ENCODE peak calls at places on chromosomes 4 and X, in seven cellular contexts. One of them, this sample, is unnamed.

GRCh38 chr4:106694232-106694631 is 325.7 kb upstream of the GIMD1 start:
- DNase-seq in GM23338: no peak
- DNase-seq in body of pancreas: no peak
- DNase-seq in BE2C: no peak
- DNase-seq in hepatocyte: no peak
- DNase-seq in transverse colon: no peak
- DNase-seq in left lung: no peak
- DNase-seq in this sample: no peak

GRCh38 chr4:5036239-5036638 is 15.0 kb upstream of the STK32B start:
- DNase-seq in GM23338: no peak
- DNase-seq in body of pancreas: no peak
- DNase-seq in BE2C: no peak
- DNase-seq in hepatocyte: peak; percentile 18
- DNase-seq in transverse colon: no peak
- DNase-seq in left lung: no peak
- DNase-seq in this sample: no peak

GRCh38 chrX:119753639-119754257 is 4.6 kb upstream of the SOWAHD start:
- DNase-seq in GM23338: peak; percentile 76
- DNase-seq in body of pancreas: no peak
- DNase-seq in BE2C: peak; percentile 42
- DNase-seq in hepatocyte: peak; percentile 34
- DNase-seq in transverse colon: peak; percentile 32
- DNase-seq in left lung: peak; percentile 15
- DNase-seq in this sample: no peak

GRCh38 chr4:137390141-137390540 is 142.2 kb downstream of the PCDH18 start:
- DNase-seq in GM23338: no peak
- DNase-seq in body of pancreas: no peak
- DNase-seq in BE2C: no peak
- DNase-seq in hepatocyte: no peak
- DNase-seq in transverse colon: no peak
- DNase-seq in left lung: no peak
- DNase-seq in this sample: no peak

GRCh38 chr4:183297675-183298074 is 22.4 kb downstream of the CLDN22 start:
- DNase-seq in GM23338: no peak
- DNase-seq in body of pancreas: no peak
- DNase-seq in BE2C: no peak
- DNase-seq in hepatocyte: no peak
- DNase-seq in transverse colon: no peak
- DNase-seq in left lung: no peak
- DNase-seq in this sample: no peak

GRCh38 chrX:51496501-51497291 is at the start of gene NUDT11:
- DNase-seq in GM23338: peak; percentile 79
- DNase-seq in body of pancreas: peak; percentile 54
- DNase-seq in BE2C: peak; percentile 87
- DNase-seq in hepatocyte: peak; percentile 82
- DNase-seq in transverse colon: peak; percentile 46
- DNase-seq in left lung: peak; percentile 55
- DNase-seq in this sample: peak; percentile 75

GRCh38 chr4:31291238-31291637 is 571.1 kb downstream of the PCDH7 start:
- DNase-seq in GM23338: peak; percentile 57
- DNase-seq in body of pancreas: no peak
- DNase-seq in BE2C: no peak
- DNase-seq in hepatocyte: no peak
- DNase-seq in transverse colon: no peak
- DNase-seq in left lung: no peak
- DNase-seq in this sample: no peak

GRCh38 chrX:108582151-108582550 is 142.5 kb downstream of the COL4A5 start:
- DNase-seq in GM23338: no peak
- DNase-seq in body of pancreas: no peak
- DNase-seq in BE2C: no peak
- DNase-seq in hepatocyte: no peak
- DNase-seq in transverse colon: no peak
- DNase-seq in left lung: no peak
- DNase-seq in this sample: no peak

GRCh38 chrX:123860983-123861382 is 1.1 kb downstream of the XIAP start:
- DNase-seq in GM23338: no peak
- DNase-seq in body of pancreas: peak; percentile 15
- DNase-seq in BE2C: peak; percentile 12
- DNase-seq in hepatocyte: peak; percentile 32
- DNase-seq in transverse colon: no peak
- DNase-seq in left lung: no peak
- DNase-seq in this sample: no peak

GRCh38 chr4:77178560-77178959 is 21.6 kb downstream of the CCNG2 start:
- DNase-seq in GM23338: peak; percentile 22
- DNase-seq in body of pancreas: no peak
- DNase-seq in BE2C: no peak
- DNase-seq in hepatocyte: no peak
- DNase-seq in transverse colon: no peak
- DNase-seq in left lung: no peak
- DNase-seq in this sample: no peak
- H3K27me3 ChIP-seq in GM23338: peaks cover 40% of the 10 kb centered on the region
- H3K27me3 ChIP-seq in body of pancreas: no peaks in the 10 kb centered on the region
- H3K27me3 ChIP-seq in BE2C: peaks cover 15% of the 10 kb centered on the region
- H3K27me3 ChIP-seq in hepatocyte: no peaks in the 10 kb centered on the region
- H3K27me3 ChIP-seq in transverse colon: no peaks in the 10 kb centered on the region
- H3K27me3 ChIP-seq in left lung: no peaks in the 10 kb centered on the region
- H3K27me3 ChIP-seq in this sample: no peaks in the 10 kb centered on the region

DNA sequence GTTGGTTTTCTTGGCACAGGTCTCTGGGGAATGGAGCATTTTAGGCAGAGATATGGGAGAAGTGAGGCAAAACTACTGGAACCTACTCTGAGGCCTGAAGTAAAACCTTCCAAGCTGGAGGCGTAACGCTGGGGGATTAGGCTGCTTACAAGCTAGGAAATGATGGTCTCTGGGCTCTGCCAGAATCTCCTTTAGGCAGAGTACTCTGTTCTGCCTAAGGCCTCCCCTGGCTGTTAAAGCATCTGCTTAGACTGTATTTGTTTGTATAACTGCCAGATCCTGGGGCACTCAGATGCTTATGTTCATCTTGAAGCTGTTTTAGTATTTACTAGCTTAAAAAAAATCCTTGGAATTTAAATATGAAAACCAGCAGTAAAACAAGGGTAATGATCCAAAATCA is 822.2 kb downstream of the RPA4 start:
- DNase-seq in GM23338: no peak
- DNase-seq in body of pancreas: no peak
- DNase-seq in BE2C: no peak
- DNase-seq in hepatocyte: peak; percentile 13
- DNase-seq in transverse colon: no peak
- DNase-seq in left lung: no peak
- DNase-seq in this sample: no peak
- H3K4me1 ChIP-seq in GM23338: peaks cover 3% of the 10 kb centered on the region
- H3K4me1 ChIP-seq in body of pancreas: no peaks in the 10 kb centered on the region
- H3K4me1 ChIP-seq in BE2C: no peaks in the 10 kb centered on the region
- H3K4me1 ChIP-seq in hepatocyte: no peaks in the 10 kb centered on the region
- H3K4me1 ChIP-seq in transverse colon: no peaks in the 10 kb centered on the region
- H3K4me1 ChIP-seq in left lung: no peaks in the 10 kb centered on the region
- H3K4me1 ChIP-seq in this sample: no peaks in the 10 kb centered on the region

GRCh38 chrX:69073721-69074120 is 91.5 kb downstream of the PJA1 start:
- DNase-seq in GM23338: no peak
- DNase-seq in body of pancreas: no peak
- DNase-seq in BE2C: no peak
- DNase-seq in hepatocyte: no peak
- DNase-seq in transverse colon: no peak
- DNase-seq in left lung: no peak
- DNase-seq in this sample: no peak
- H3K27me3 ChIP-seq in GM23338: no peaks in the 10 kb centered on the region
- H3K27me3 ChIP-seq in body of pancreas: no peaks in the 10 kb centered on the region
- H3K27me3 ChIP-seq in BE2C: no peaks in the 10 kb centered on the region
- H3K27me3 ChIP-seq in hepatocyte: no peaks in the 10 kb centered on the region
- H3K27me3 ChIP-seq in transverse colon: no peaks in the 10 kb centered on the region
- H3K27me3 ChIP-seq in left lung: no peaks in the 10 kb centered on the region
- H3K27me3 ChIP-seq in this sample: no peaks in the 10 kb centered on the region

GRCh38 chr4:7650606-7651400 is 216.1 kb upstream of the PSAPL1 start:
- DNase-seq in GM23338: peak; percentile 85
- DNase-seq in body of pancreas: no peak
- DNase-seq in BE2C: peak; percentile 51
- DNase-seq in hepatocyte: peak; percentile 32
- DNase-seq in transverse colon: no peak
- DNase-seq in left lung: no peak
- DNase-seq in this sample: no peak

GRCh38 chr4:7652906-7653305 is 218.2 kb upstream of the PSAPL1 start:
- DNase-seq in GM23338: no peak
- DNase-seq in body of pancreas: no peak
- DNase-seq in BE2C: no peak
- DNase-seq in hepatocyte: no peak
- DNase-seq in transverse colon: no peak
- DNase-seq in left lung: no peak
- DNase-seq in this sample: no peak

GRCh38 chr4:7652006-7652405 is 217.3 kb upstream of the PSAPL1 start:
- DNase-seq in GM23338: no peak
- DNase-seq in body of pancreas: no peak
- DNase-seq in BE2C: no peak
- DNase-seq in hepatocyte: no peak
- DNase-seq in transverse colon: no peak
- DNase-seq in left lung: no peak
- DNase-seq in this sample: no peak

GRCh38 chr4:7652451-7652871 is 217.7 kb upstream of the PSAPL1 start:
- DNase-seq in GM23338: no peak
- DNase-seq in body of pancreas: no peak
- DNase-seq in BE2C: no peak
- DNase-seq in hepatocyte: no peak
- DNase-seq in transverse colon: no peak
- DNase-seq in left lung: no peak
- DNase-seq in this sample: no peak

GRCh38 chr4:7651461-7651921 is 216.8 kb upstream of the PSAPL1 start:
- DNase-seq in GM23338: peak; percentile 48
- DNase-seq in body of pancreas: peak; percentile 30
- DNase-seq in BE2C: peak; percentile 65
- DNase-seq in hepatocyte: peak; percentile 46
- DNase-seq in transverse colon: no peak
- DNase-seq in left lung: no peak
- DNase-seq in this sample: no peak
- H3K4me1 ChIP-seq in GM23338: peaks cover 4% of the 10 kb centered on the region
- H3K4me1 ChIP-seq in body of pancreas: no peaks in the 10 kb centered on the region
- H3K4me1 ChIP-seq in BE2C: peaks cover 5% of the 10 kb centered on the region
- H3K4me1 ChIP-seq in hepatocyte: peaks cover 20% of the 10 kb centered on the region
- H3K4me1 ChIP-seq in transverse colon: no peaks in the 10 kb centered on the region
- H3K4me1 ChIP-seq in left lung: peaks cover 76% of the 10 kb centered on the region
- H3K4me1 ChIP-seq in this sample: no peaks in the 10 kb centered on the region

This sample was measured in ascending aorta.